ENCODE peak calls at places on chromosomes 12 and 14, in six cellular contexts. T is naive thymus-derived CD4-positive, alpha-beta T cell; O is HS-5; A is PC-3; Z is T-cell; G is left ventricle myocardium inferior. X is an unnamed sample.

GRCh38 chr12:45655186-45655585 is 74.3 kb upstream of the ARID2 start:
- DNase-seq in T (peak; percentile 56), O (no peak), A (peak; percentile 54), Z (peak; percentile 67), G (no peak), X (no peak)

GRCh38 chr12:14993117-14993516 is 20.3 kb downstream of the PDE6H start:
- DNase-seq in T (no peak), O (no peak), A (no peak), Z (no peak), G (no peak), X (no peak)

GRCh38 chr12:101826766-101827368 is 3.9 kb downstream of the GNPTAB start:
- DNase-seq in T (no peak), O (no peak), A (no peak), Z (no peak), G (no peak), X (no peak)

GRCh38 chr14:76322594-76323220 is 53.2 kb upstream of the ESRRB start:
- DNase-seq in T (no peak), O (no peak), A (no peak), Z (no peak), G (no peak), X (no peak)

GRCh38 chr12:42255221-42255874 is 17.3 kb upstream of the YAF2 start:
- DNase-seq in T (no peak), O (no peak), A (no peak), Z (no peak), G (no peak), X (no peak)

GRCh38 chr14:59460378-59460777 is 4.8 kb downstream of the GPR135 start:
- DNase-seq in T (no peak), O (no peak), A (no peak), Z (no peak), G (no peak), X (no peak)

GRCh38 chr14:96272777-96273471 is 16.9 kb downstream of the BDKRB1 start:
- DNase-seq in T (no peak), O (no peak), A (no peak), Z (no peak), G (no peak), X (no peak)

GRCh38 chr12:45721374-45721773 is 8.1 kb upstream of the ARID2 start:
- DNase-seq in T (no peak), O (no peak), A (no peak), Z (no peak), G (no peak), X (no peak)

GRCh38 chr12:53928054-53928879 is 10.4 kb upstream of the HOXC13 start:
- DNase-seq in T (no peak), O (no peak), A (no peak), Z (no peak), G (no peak), X (no peak)

GRCh38 chr14:24172261-24172860 is 481 bp downstream of the REC8 start:
- DNase-seq in T (no peak), O (no peak), A (no peak), Z (no peak), G (no peak), X (no peak)

GRCh38 chr12:111056618-111057521 is 136.5 kb upstream of the MYL2 start:
- DNase-seq in T (peak; percentile 62), O (no peak), A (peak; percentile 31), Z (peak; percentile 52), G (no peak), X (no peak)

GRCh38 chr12:111196532-111196931 is 172.4 kb downstream of the PHETA1 start:
- DNase-seq in T (no peak), O (no peak), A (no peak), Z (no peak), G (no peak), X (no peak)

GRCh38 chr14:36827861-36828260 is 166.2 kb downstream of the PAX9 start:
- DNase-seq in T (no peak), O (no peak), A (no peak), Z (no peak), G (no peak), X (no peak)

GRCh38 chr14:93042968-93043940 is 72.5 kb downstream of the ITPK1 start:
- DNase-seq in T (no peak), O (peak; percentile 91), A (peak; percentile 98), Z (no peak), G (peak; percentile 76), X (peak; percentile 59)

GRCh38 chr12:57158665-57159064 is 11.2 kb upstream of the LRP1-AS start:
- DNase-seq in T (no peak), O (no peak), A (no peak), Z (no peak), G (no peak), X (no peak)

GRCh38 chr14:53646925-53647324 is 309.7 kb downstream of the BMP4 start:
- DNase-seq in T (no peak), O (no peak), A (no peak), Z (no peak), G (no peak), X (no peak)

GRCh38 chr14:65637780-65638179 is 225.2 kb downstream of the FUT8 start:
- DNase-seq in T (no peak), O (no peak), A (no peak), Z (no peak), G (no peak), X (no peak)

GRCh38 chr12:91127751-91128150 is 16.5 kb upstream of the LUM start:
- DNase-seq in T (no peak), O (no peak), A (peak; percentile 74), Z (no peak), G (no peak), X (no peak)

GRCh38 chr12:60257063-60257462 is 661.2 kb downstream of the SLC16A7 start:
- DNase-seq in T (no peak), O (peak; percentile 58), A (peak; percentile 80), Z (no peak), G (no peak), X (no peak)

GRCh38 chr14:36086629-36087380 is 89.7 kb downstream of the PTCSC3 start:
- DNase-seq in T (no peak), O (peak; percentile 28), A (no peak), Z (no peak), G (no peak), X (no peak)

GRCh38 chr12:32920506-32921085 is 24.0 kb upstream of the PKP2 start:
- DNase-seq in T (no peak), O (no peak), A (peak; percentile 79), Z (no peak), G (no peak), X (no peak)

GRCh38 chr12:113358381-113359132 is at the start of gene PLBD2:
- DNase-seq in T (peak; percentile 90), O (peak; percentile 62), A (peak; percentile 93), Z (peak; percentile 92), G (peak; percentile 95), X (peak; percentile 52)

GRCh38 chr12:42296503-42297109 is 29.3 kb downstream of the ZCRB1 start:
- DNase-seq in T (no peak), O (no peak), A (peak; percentile 49), Z (no peak), G (no peak), X (no peak)

GRCh38 chr14:88554458-88555286 is at the start of gene PTPN21:
- DNase-seq in T (no peak), O (no peak), A (peak; percentile 81), Z (no peak), G (peak; percentile 82), X (no peak)

GRCh38 chr14:83867871-83868270 is 1662.1 kb upstream of the FLRT2 start:
- DNase-seq in T (no peak), O (no peak), A (no peak), Z (no peak), G (no peak), X (no peak)

GRCh38 chr12:109115758-109116610 is at the start of gene ACACB:
- DNase-seq in T (no peak), O (no peak), A (no peak), Z (no peak), G (peak; percentile 80), X (no peak)

GRCh38 chr12:132185698-132186097 is 41.4 kb downstream of the NOC4L start:
- DNase-seq in T (peak; percentile 87), O (no peak), A (no peak), Z (peak; percentile 54), G (no peak), X (no peak)

GRCh38 chr12:117774986-117775775 is 193.6 kb downstream of the KSR2 start:
- DNase-seq in T (no peak), O (no peak), A (no peak), Z (no peak), G (no peak), X (no peak)

GRCh38 chr12:49891012-49891411 is 12.7 kb downstream of the FAIM2 start:
- DNase-seq in T (no peak), O (no peak), A (no peak), Z (no peak), G (no peak), X (no peak)

GRCh38 chr14:22598896-22599244 is 770 bp downstream of the ABHD4 start:
- DNase-seq in T (no peak), O (no peak), A (peak; percentile 74), Z (no peak), G (no peak), X (no peak)

GRCh38 chr12:227286-227915 is 13.4 kb upstream of the SLC6A12 start:
- DNase-seq in T (no peak), O (no peak), A (no peak), Z (no peak), G (no peak), X (no peak)